ENCODE peak calls at places on chromosomes 6 and 20, in eight cellular contexts. One of them, this sample, is unnamed.

GRCh38 chr6:169536446-169537170 is 165.2 kb downstream of the WDR27 start:
- DNase-seq in NCI-H1092 treated with DMSO at 0.1 percent for 48 hours: no peak
- DNase-seq in activated naive CD4-positive, alpha-beta T cell treated with anti-CD3 and anti-CD28 coated beads for 36 hours: no peak
- DNase-seq in immature natural killer cell: no peak
- DNase-seq in activated gamma-delta T cell treated with anti-CD3 and anti-CD28 coated beads, Interleukin-2, amount 50 U/mL, for 16 hours: no peak
- DNase-seq in endothelial cell: no peak
- DNase-seq in activated CD4-positive, alpha-beta memory T cell treated with anti-CD3 and anti-CD28 coated beads, Interleukin-2, amount 10 ng/mL, durations not matched to agents 7 days and 5 days: no peak
- DNase-seq in AG10803: peak
- DNase-seq in this sample: peak

GRCh38 chr20:57198359-57199072 is 67.9 kb downstream of the BMP7 start:
- DNase-seq in activated CD4-positive, alpha-beta memory T cell treated with anti-CD3 and anti-CD28 coated beads, Interleukin-2, amount 10 ng/mL, durations not matched to agents 7 days and 5 days: no peak
- DNase-seq in AG10803: peak
- DNase-seq in activated naive CD4-positive, alpha-beta T cell treated with anti-CD3 and anti-CD28 coated beads for 36 hours: no peak
- DNase-seq in immature natural killer cell: no peak
- DNase-seq in NCI-H1092 treated with DMSO at 0.1 percent for 48 hours: no peak
- DNase-seq in endothelial cell: no peak
- DNase-seq in activated gamma-delta T cell treated with anti-CD3 and anti-CD28 coated beads, Interleukin-2, amount 50 U/mL, for 16 hours: no peak
- DNase-seq in this sample: no peak

GRCh38 chr6:9405369-9405768 is 970.0 kb upstream of the SLC35B3 start:
- DNase-seq in activated gamma-delta T cell treated with anti-CD3 and anti-CD28 coated beads, Interleukin-2, amount 50 U/mL, for 16 hours: no peak
- DNase-seq in AG10803: peak
- DNase-seq in endothelial cell: no peak
- DNase-seq in activated naive CD4-positive, alpha-beta T cell treated with anti-CD3 and anti-CD28 coated beads for 36 hours: no peak
- DNase-seq in activated CD4-positive, alpha-beta memory T cell treated with anti-CD3 and anti-CD28 coated beads, Interleukin-2, amount 10 ng/mL, durations not matched to agents 7 days and 5 days: no peak
- DNase-seq in immature natural killer cell: no peak
- DNase-seq in NCI-H1092 treated with DMSO at 0.1 percent for 48 hours: no peak
- DNase-seq in this sample: peak

GRCh38 chr20:6599876-6600275 is 167.6 kb upstream of the BMP2 start:
- DNase-seq in NCI-H1092 treated with DMSO at 0.1 percent for 48 hours: no peak
- DNase-seq in activated CD4-positive, alpha-beta memory T cell treated with anti-CD3 and anti-CD28 coated beads, Interleukin-2, amount 10 ng/mL, durations not matched to agents 7 days and 5 days: no peak
- DNase-seq in activated naive CD4-positive, alpha-beta T cell treated with anti-CD3 and anti-CD28 coated beads for 36 hours: no peak
- DNase-seq in immature natural killer cell: no peak
- DNase-seq in AG10803: no peak
- DNase-seq in endothelial cell: no peak
- DNase-seq in activated gamma-delta T cell treated with anti-CD3 and anti-CD28 coated beads, Interleukin-2, amount 50 U/mL, for 16 hours: no peak
- DNase-seq in this sample: peak

GRCh38 chr20:44142416-44142815 is 44.6 kb downstream of the JPH2 start:
- DNase-seq in endothelial cell: no peak
- DNase-seq in AG10803: peak
- DNase-seq in NCI-H1092 treated with DMSO at 0.1 percent for 48 hours: no peak
- DNase-seq in activated gamma-delta T cell treated with anti-CD3 and anti-CD28 coated beads, Interleukin-2, amount 50 U/mL, for 16 hours: no peak
- DNase-seq in activated naive CD4-positive, alpha-beta T cell treated with anti-CD3 and anti-CD28 coated beads for 36 hours: no peak
- DNase-seq in immature natural killer cell: no peak
- DNase-seq in activated CD4-positive, alpha-beta memory T cell treated with anti-CD3 and anti-CD28 coated beads, Interleukin-2, amount 10 ng/mL, durations not matched to agents 7 days and 5 days: no peak
- DNase-seq in this sample: no peak

GRCh38 chr20:61118429-61119224 is 133.4 kb upstream of the CDH4 start:
- DNase-seq in NCI-H1092 treated with DMSO at 0.1 percent for 48 hours: no peak
- DNase-seq in activated gamma-delta T cell treated with anti-CD3 and anti-CD28 coated beads, Interleukin-2, amount 50 U/mL, for 16 hours: no peak
- DNase-seq in endothelial cell: no peak
- DNase-seq in activated naive CD4-positive, alpha-beta T cell treated with anti-CD3 and anti-CD28 coated beads for 36 hours: no peak
- DNase-seq in immature natural killer cell: no peak
- DNase-seq in AG10803: peak
- DNase-seq in activated CD4-positive, alpha-beta memory T cell treated with anti-CD3 and anti-CD28 coated beads, Interleukin-2, amount 10 ng/mL, durations not matched to agents 7 days and 5 days: no peak
- DNase-seq in this sample: no peak

GRCh38 chr6:121760640-121761213 is 325.3 kb downstream of the GJA1 start:
- DNase-seq in immature natural killer cell: no peak
- DNase-seq in activated gamma-delta T cell treated with anti-CD3 and anti-CD28 coated beads, Interleukin-2, amount 50 U/mL, for 16 hours: no peak
- DNase-seq in NCI-H1092 treated with DMSO at 0.1 percent for 48 hours: no peak
- DNase-seq in endothelial cell: no peak
- DNase-seq in activated naive CD4-positive, alpha-beta T cell treated with anti-CD3 and anti-CD28 coated beads for 36 hours: no peak
- DNase-seq in AG10803: no peak
- DNase-seq in activated CD4-positive, alpha-beta memory T cell treated with anti-CD3 and anti-CD28 coated beads, Interleukin-2, amount 10 ng/mL, durations not matched to agents 7 days and 5 days: no peak
- DNase-seq in this sample: no peak

GRCh38 chr6:144544266-144544830 is 259.2 kb downstream of the UTRN start:
- DNase-seq in immature natural killer cell: no peak
- DNase-seq in activated gamma-delta T cell treated with anti-CD3 and anti-CD28 coated beads, Interleukin-2, amount 50 U/mL, for 16 hours: no peak
- DNase-seq in AG10803: no peak
- DNase-seq in NCI-H1092 treated with DMSO at 0.1 percent for 48 hours: no peak
- DNase-seq in endothelial cell: no peak
- DNase-seq in activated naive CD4-positive, alpha-beta T cell treated with anti-CD3 and anti-CD28 coated beads for 36 hours: peak
- DNase-seq in activated CD4-positive, alpha-beta memory T cell treated with anti-CD3 and anti-CD28 coated beads, Interleukin-2, amount 10 ng/mL, durations not matched to agents 7 days and 5 days: no peak
- DNase-seq in this sample: no peak

GRCh38 chr20:37394543-37395410 is 48.8 kb downstream of the SRC start:
- DNase-seq in NCI-H1092 treated with DMSO at 0.1 percent for 48 hours: no peak
- DNase-seq in activated CD4-positive, alpha-beta memory T cell treated with anti-CD3 and anti-CD28 coated beads, Interleukin-2, amount 10 ng/mL, durations not matched to agents 7 days and 5 days: no peak
- DNase-seq in endothelial cell: no peak
- DNase-seq in immature natural killer cell: no peak
- DNase-seq in AG10803: peak
- DNase-seq in activated naive CD4-positive, alpha-beta T cell treated with anti-CD3 and anti-CD28 coated beads for 36 hours: no peak
- DNase-seq in activated gamma-delta T cell treated with anti-CD3 and anti-CD28 coated beads, Interleukin-2, amount 50 U/mL, for 16 hours: no peak
- DNase-seq in this sample: peak

GRCh38 chr6:42758756-42759430 is 13.0 kb upstream of the TBCC start:
- DNase-seq in activated naive CD4-positive, alpha-beta T cell treated with anti-CD3 and anti-CD28 coated beads for 36 hours: no peak
- DNase-seq in endothelial cell: no peak
- DNase-seq in immature natural killer cell: no peak
- DNase-seq in activated gamma-delta T cell treated with anti-CD3 and anti-CD28 coated beads, Interleukin-2, amount 50 U/mL, for 16 hours: no peak
- DNase-seq in AG10803: no peak
- DNase-seq in activated CD4-positive, alpha-beta memory T cell treated with anti-CD3 and anti-CD28 coated beads, Interleukin-2, amount 10 ng/mL, durations not matched to agents 7 days and 5 days: no peak
- DNase-seq in NCI-H1092 treated with DMSO at 0.1 percent for 48 hours: no peak
- DNase-seq in this sample: no peak

GRCh38 chr20:43776691-43777090 is 49.9 kb upstream of the GTSF1L start:
- DNase-seq in AG10803: no peak
- DNase-seq in endothelial cell: no peak
- DNase-seq in activated gamma-delta T cell treated with anti-CD3 and anti-CD28 coated beads, Interleukin-2, amount 50 U/mL, for 16 hours: no peak
- DNase-seq in activated CD4-positive, alpha-beta memory T cell treated with anti-CD3 and anti-CD28 coated beads, Interleukin-2, amount 10 ng/mL, durations not matched to agents 7 days and 5 days: no peak
- DNase-seq in immature natural killer cell: no peak
- DNase-seq in NCI-H1092 treated with DMSO at 0.1 percent for 48 hours: no peak
- DNase-seq in activated naive CD4-positive, alpha-beta T cell treated with anti-CD3 and anti-CD28 coated beads for 36 hours: no peak
- DNase-seq in this sample: no peak

GRCh38 chr6:140073456-140073855 is 699.0 kb upstream of the CITED2 start:
- DNase-seq in activated gamma-delta T cell treated with anti-CD3 and anti-CD28 coated beads, Interleukin-2, amount 50 U/mL, for 16 hours: no peak
- DNase-seq in immature natural killer cell: no peak
- DNase-seq in activated naive CD4-positive, alpha-beta T cell treated with anti-CD3 and anti-CD28 coated beads for 36 hours: no peak
- DNase-seq in activated CD4-positive, alpha-beta memory T cell treated with anti-CD3 and anti-CD28 coated beads, Interleukin-2, amount 10 ng/mL, durations not matched to agents 7 days and 5 days: no peak
- DNase-seq in endothelial cell: no peak
- DNase-seq in AG10803: peak
- DNase-seq in NCI-H1092 treated with DMSO at 0.1 percent for 48 hours: no peak
- DNase-seq in this sample: peak

GRCh38 chr20:15494841-15495240 is 1078.4 kb downstream of the KIF16B start:
- DNase-seq in AG10803: no peak
- DNase-seq in NCI-H1092 treated with DMSO at 0.1 percent for 48 hours: no peak
- DNase-seq in activated CD4-positive, alpha-beta memory T cell treated with anti-CD3 and anti-CD28 coated beads, Interleukin-2, amount 10 ng/mL, durations not matched to agents 7 days and 5 days: no peak
- DNase-seq in immature natural killer cell: no peak
- DNase-seq in activated naive CD4-positive, alpha-beta T cell treated with anti-CD3 and anti-CD28 coated beads for 36 hours: no peak
- DNase-seq in endothelial cell: no peak
- DNase-seq in activated gamma-delta T cell treated with anti-CD3 and anti-CD28 coated beads, Interleukin-2, amount 50 U/mL, for 16 hours: no peak
- DNase-seq in this sample: no peak

GRCh38 chr20:50804453-50805348 is 9.8 kb downstream of the BCAS4 start:
- DNase-seq in immature natural killer cell: peak
- DNase-seq in AG10803: no peak
- DNase-seq in activated CD4-positive, alpha-beta memory T cell treated with anti-CD3 and anti-CD28 coated beads, Interleukin-2, amount 10 ng/mL, durations not matched to agents 7 days and 5 days: no peak
- DNase-seq in NCI-H1092 treated with DMSO at 0.1 percent for 48 hours: no peak
- DNase-seq in activated gamma-delta T cell treated with anti-CD3 and anti-CD28 coated beads, Interleukin-2, amount 50 U/mL, for 16 hours: no peak
- DNase-seq in activated naive CD4-positive, alpha-beta T cell treated with anti-CD3 and anti-CD28 coated beads for 36 hours: peak
- DNase-seq in endothelial cell: no peak
- DNase-seq in this sample: no peak

GRCh38 chr6:2918936-2919335 is 15.8 kb upstream of the SERPINB9 start:
- DNase-seq in activated naive CD4-positive, alpha-beta T cell treated with anti-CD3 and anti-CD28 coated beads for 36 hours: peak
- DNase-seq in activated CD4-positive, alpha-beta memory T cell treated with anti-CD3 and anti-CD28 coated beads, Interleukin-2, amount 10 ng/mL, durations not matched to agents 7 days and 5 days: peak
- DNase-seq in endothelial cell: no peak
- DNase-seq in activated gamma-delta T cell treated with anti-CD3 and anti-CD28 coated beads, Interleukin-2, amount 50 U/mL, for 16 hours: no peak
- DNase-seq in immature natural killer cell: no peak
- DNase-seq in NCI-H1092 treated with DMSO at 0.1 percent for 48 hours: no peak
- DNase-seq in AG10803: no peak
- DNase-seq in this sample: no peak

GRCh38 chr6:170152111-170152926 is 138.6 kb downstream of the DLL1 start:
- DNase-seq in activated naive CD4-positive, alpha-beta T cell treated with anti-CD3 and anti-CD28 coated beads for 36 hours: peak
- DNase-seq in activated gamma-delta T cell treated with anti-CD3 and anti-CD28 coated beads, Interleukin-2, amount 50 U/mL, for 16 hours: no peak
- DNase-seq in NCI-H1092 treated with DMSO at 0.1 percent for 48 hours: peak
- DNase-seq in activated CD4-positive, alpha-beta memory T cell treated with anti-CD3 and anti-CD28 coated beads, Interleukin-2, amount 10 ng/mL, durations not matched to agents 7 days and 5 days: no peak
- DNase-seq in immature natural killer cell: peak
- DNase-seq in AG10803: no peak
- DNase-seq in endothelial cell: peak
- DNase-seq in this sample: peak

GRCh38 chr6:126127662-126128061 is 141.3 kb downstream of the TRMT11 start:
- DNase-seq in activated gamma-delta T cell treated with anti-CD3 and anti-CD28 coated beads, Interleukin-2, amount 50 U/mL, for 16 hours: no peak
- DNase-seq in endothelial cell: no peak
- DNase-seq in NCI-H1092 treated with DMSO at 0.1 percent for 48 hours: peak
- DNase-seq in immature natural killer cell: no peak
- DNase-seq in AG10803: no peak
- DNase-seq in activated naive CD4-positive, alpha-beta T cell treated with anti-CD3 and anti-CD28 coated beads for 36 hours: no peak
- DNase-seq in activated CD4-positive, alpha-beta memory T cell treated with anti-CD3 and anti-CD28 coated beads, Interleukin-2, amount 10 ng/mL, durations not matched to agents 7 days and 5 days: no peak
- DNase-seq in this sample: no peak

GRCh38 chr6:56595490-56596122 is 47.1 kb downstream of the DST start:
- DNase-seq in immature natural killer cell: peak
- DNase-seq in AG10803: peak
- DNase-seq in activated CD4-positive, alpha-beta memory T cell treated with anti-CD3 and anti-CD28 coated beads, Interleukin-2, amount 10 ng/mL, durations not matched to agents 7 days and 5 days: peak
- DNase-seq in NCI-H1092 treated with DMSO at 0.1 percent for 48 hours: peak
- DNase-seq in activated gamma-delta T cell treated with anti-CD3 and anti-CD28 coated beads, Interleukin-2, amount 50 U/mL, for 16 hours: no peak
- DNase-seq in activated naive CD4-positive, alpha-beta T cell treated with anti-CD3 and anti-CD28 coated beads for 36 hours: peak
- DNase-seq in endothelial cell: peak
- DNase-seq in this sample: peak

GRCh38 chr6:33318426-33319073 is 1.0 kb upstream of the ZBTB22 start:
- DNase-seq in activated CD4-positive, alpha-beta memory T cell treated with anti-CD3 and anti-CD28 coated beads, Interleukin-2, amount 10 ng/mL, durations not matched to agents 7 days and 5 days: no peak
- DNase-seq in activated naive CD4-positive, alpha-beta T cell treated with anti-CD3 and anti-CD28 coated beads for 36 hours: no peak
- DNase-seq in NCI-H1092 treated with DMSO at 0.1 percent for 48 hours: no peak
- DNase-seq in AG10803: no peak
- DNase-seq in immature natural killer cell: no peak
- DNase-seq in endothelial cell: no peak
- DNase-seq in activated gamma-delta T cell treated with anti-CD3 and anti-CD28 coated beads, Interleukin-2, amount 50 U/mL, for 16 hours: no peak
- DNase-seq in this sample: no peak

GRCh38 chr20:8187740-8188139 is 55.7 kb downstream of the PLCB1 start:
- DNase-seq in NCI-H1092 treated with DMSO at 0.1 percent for 48 hours: no peak
- DNase-seq in immature natural killer cell: peak
- DNase-seq in activated gamma-delta T cell treated with anti-CD3 and anti-CD28 coated beads, Interleukin-2, amount 50 U/mL, for 16 hours: no peak
- DNase-seq in activated naive CD4-positive, alpha-beta T cell treated with anti-CD3 and anti-CD28 coated beads for 36 hours: no peak
- DNase-seq in activated CD4-positive, alpha-beta memory T cell treated with anti-CD3 and anti-CD28 coated beads, Interleukin-2, amount 10 ng/mL, durations not matched to agents 7 days and 5 days: no peak
- DNase-seq in AG10803: peak
- DNase-seq in endothelial cell: no peak
- DNase-seq in this sample: no peak

GRCh38 chr6:158938811-158939254 is 61.2 kb downstream of the RSPH3 start:
- DNase-seq in activated CD4-positive, alpha-beta memory T cell treated with anti-CD3 and anti-CD28 coated beads, Interleukin-2, amount 10 ng/mL, durations not matched to agents 7 days and 5 days: peak
- DNase-seq in activated naive CD4-positive, alpha-beta T cell treated with anti-CD3 and anti-CD28 coated beads for 36 hours: peak
- DNase-seq in activated gamma-delta T cell treated with anti-CD3 and anti-CD28 coated beads, Interleukin-2, amount 50 U/mL, for 16 hours: no peak
- DNase-seq in immature natural killer cell: no peak
- DNase-seq in endothelial cell: no peak
- DNase-seq in NCI-H1092 treated with DMSO at 0.1 percent for 48 hours: no peak
- DNase-seq in AG10803: peak
- DNase-seq in this sample: peak

GRCh38 chr6:1215023-1215422 is 96.9 kb upstream of the FOXQ1 start:
- DNase-seq in NCI-H1092 treated with DMSO at 0.1 percent for 48 hours: no peak
- DNase-seq in immature natural killer cell: no peak
- DNase-seq in activated CD4-positive, alpha-beta memory T cell treated with anti-CD3 and anti-CD28 coated beads, Interleukin-2, amount 10 ng/mL, durations not matched to agents 7 days and 5 days: no peak
- DNase-seq in endothelial cell: no peak
- DNase-seq in activated naive CD4-positive, alpha-beta T cell treated with anti-CD3 and anti-CD28 coated beads for 36 hours: no peak
- DNase-seq in AG10803: no peak
- DNase-seq in activated gamma-delta T cell treated with anti-CD3 and anti-CD28 coated beads, Interleukin-2, amount 50 U/mL, for 16 hours: no peak
- DNase-seq in this sample: no peak

GRCh38 chr6:139323511-139324445 is 32.0 kb upstream of the TXLNB start:
- DNase-seq in activated CD4-positive, alpha-beta memory T cell treated with anti-CD3 and anti-CD28 coated beads, Interleukin-2, amount 10 ng/mL, durations not matched to agents 7 days and 5 days: peak
- DNase-seq in activated gamma-delta T cell treated with anti-CD3 and anti-CD28 coated beads, Interleukin-2, amount 50 U/mL, for 16 hours: peak
- DNase-seq in AG10803: peak
- DNase-seq in immature natural killer cell: peak
- DNase-seq in NCI-H1092 treated with DMSO at 0.1 percent for 48 hours: no peak
- DNase-seq in endothelial cell: peak
- DNase-seq in activated naive CD4-positive, alpha-beta T cell treated with anti-CD3 and anti-CD28 coated beads for 36 hours: peak
- DNase-seq in this sample: no peak

GRCh38 chr6:150876598-150876997 is 11.1 kb downstream of the MTHFD1L start:
- DNase-seq in endothelial cell: no peak
- DNase-seq in activated CD4-positive, alpha-beta memory T cell treated with anti-CD3 and anti-CD28 coated beads, Interleukin-2, amount 10 ng/mL, durations not matched to agents 7 days and 5 days: no peak
- DNase-seq in NCI-H1092 treated with DMSO at 0.1 percent for 48 hours: peak
- DNase-seq in activated gamma-delta T cell treated with anti-CD3 and anti-CD28 coated beads, Interleukin-2, amount 50 U/mL, for 16 hours: no peak
- DNase-seq in activated naive CD4-positive, alpha-beta T cell treated with anti-CD3 and anti-CD28 coated beads for 36 hours: no peak
- DNase-seq in immature natural killer cell: no peak
- DNase-seq in AG10803: peak
- DNase-seq in this sample: no peak

GRCh38 chr20:23634985-23635767 is 2.6 kb downstream of the CST3 start:
- DNase-seq in NCI-H1092 treated with DMSO at 0.1 percent for 48 hours: no peak
- DNase-seq in immature natural killer cell: no peak
- DNase-seq in activated gamma-delta T cell treated with anti-CD3 and anti-CD28 coated beads, Interleukin-2, amount 50 U/mL, for 16 hours: no peak
- DNase-seq in endothelial cell: no peak
- DNase-seq in AG10803: peak
- DNase-seq in activated naive CD4-positive, alpha-beta T cell treated with anti-CD3 and anti-CD28 coated beads for 36 hours: no peak
- DNase-seq in activated CD4-positive, alpha-beta memory T cell treated with anti-CD3 and anti-CD28 coated beads, Interleukin-2, amount 10 ng/mL, durations not matched to agents 7 days and 5 days: no peak
- DNase-seq in this sample: no peak

GRCh38 chr6:118630067-118630466 is 21.3 kb downstream of the CEP85L start:
- DNase-seq in immature natural killer cell: no peak
- DNase-seq in endothelial cell: no peak
- DNase-seq in NCI-H1092 treated with DMSO at 0.1 percent for 48 hours: no peak
- DNase-seq in AG10803: no peak
- DNase-seq in activated CD4-positive, alpha-beta memory T cell treated with anti-CD3 and anti-CD28 coated beads, Interleukin-2, amount 10 ng/mL, durations not matched to agents 7 days and 5 days: no peak
- DNase-seq in activated naive CD4-positive, alpha-beta T cell treated with anti-CD3 and anti-CD28 coated beads for 36 hours: no peak
- DNase-seq in activated gamma-delta T cell treated with anti-CD3 and anti-CD28 coated beads, Interleukin-2, amount 50 U/mL, for 16 hours: no peak
- DNase-seq in this sample: no peak

GRCh38 chr6:87944541-87944954 is 103.1 kb upstream of the SPACA1 start:
- DNase-seq in endothelial cell: no peak
- DNase-seq in activated CD4-positive, alpha-beta memory T cell treated with anti-CD3 and anti-CD28 coated beads, Interleukin-2, amount 10 ng/mL, durations not matched to agents 7 days and 5 days: no peak
- DNase-seq in activated gamma-delta T cell treated with anti-CD3 and anti-CD28 coated beads, Interleukin-2, amount 50 U/mL, for 16 hours: no peak
- DNase-seq in activated naive CD4-positive, alpha-beta T cell treated with anti-CD3 and anti-CD28 coated beads for 36 hours: no peak
- DNase-seq in NCI-H1092 treated with DMSO at 0.1 percent for 48 hours: no peak
- DNase-seq in immature natural killer cell: no peak
- DNase-seq in AG10803: peak
- DNase-seq in this sample: peak

GRCh38 chr6:4817551-4817950 is 41.3 kb downstream of the CDYL start:
- DNase-seq in AG10803: peak
- DNase-seq in immature natural killer cell: no peak
- DNase-seq in NCI-H1092 treated with DMSO at 0.1 percent for 48 hours: no peak
- DNase-seq in endothelial cell: no peak
- DNase-seq in activated gamma-delta T cell treated with anti-CD3 and anti-CD28 coated beads, Interleukin-2, amount 50 U/mL, for 16 hours: no peak
- DNase-seq in activated naive CD4-positive, alpha-beta T cell treated with anti-CD3 and anti-CD28 coated beads for 36 hours: no peak
- DNase-seq in activated CD4-positive, alpha-beta memory T cell treated with anti-CD3 and anti-CD28 coated beads, Interleukin-2, amount 10 ng/mL, durations not matched to agents 7 days and 5 days: no peak
- DNase-seq in this sample: no peak

GRCh38 chr20:62165762-62166399 is 16.9 kb upstream of the MTG2 start:
- DNase-seq in activated CD4-positive, alpha-beta memory T cell treated with anti-CD3 and anti-CD28 coated beads, Interleukin-2, amount 10 ng/mL, durations not matched to agents 7 days and 5 days: no peak
- DNase-seq in endothelial cell: no peak
- DNase-seq in AG10803: no peak
- DNase-seq in activated naive CD4-positive, alpha-beta T cell treated with anti-CD3 and anti-CD28 coated beads for 36 hours: no peak
- DNase-seq in immature natural killer cell: no peak
- DNase-seq in activated gamma-delta T cell treated with anti-CD3 and anti-CD28 coated beads, Interleukin-2, amount 50 U/mL, for 16 hours: no peak
- DNase-seq in NCI-H1092 treated with DMSO at 0.1 percent for 48 hours: no peak
- DNase-seq in this sample: no peak

GRCh38 chr6:15662246-15663056 is at the start of gene DTNBP1:
- DNase-seq in NCI-H1092 treated with DMSO at 0.1 percent for 48 hours: peak
- DNase-seq in activated gamma-delta T cell treated with anti-CD3 and anti-CD28 coated beads, Interleukin-2, amount 50 U/mL, for 16 hours: peak
- DNase-seq in AG10803: peak
- DNase-seq in immature natural killer cell: peak
- DNase-seq in endothelial cell: peak
- DNase-seq in activated naive CD4-positive, alpha-beta T cell treated with anti-CD3 and anti-CD28 coated beads for 36 hours: peak
- DNase-seq in activated CD4-positive, alpha-beta memory T cell treated with anti-CD3 and anti-CD28 coated beads, Interleukin-2, amount 10 ng/mL, durations not matched to agents 7 days and 5 days: peak
- DNase-seq in this sample: peak

GRCh38 chr6:129929433-129929832 is 68.3 kb upstream of the TMEM244 start:
- DNase-seq in activated CD4-positive, alpha-beta memory T cell treated with anti-CD3 and anti-CD28 coated beads, Interleukin-2, amount 10 ng/mL, durations not matched to agents 7 days and 5 days: no peak
- DNase-seq in activated naive CD4-positive, alpha-beta T cell treated with anti-CD3 and anti-CD28 coated beads for 36 hours: no peak
- DNase-seq in immature natural killer cell: no peak
- DNase-seq in endothelial cell: no peak
- DNase-seq in NCI-H1092 treated with DMSO at 0.1 percent for 48 hours: no peak
- DNase-seq in AG10803: peak
- DNase-seq in activated gamma-delta T cell treated with anti-CD3 and anti-CD28 coated beads, Interleukin-2, amount 50 U/mL, for 16 hours: no peak
- DNase-seq in this sample: peak

GRCh38 chr20:41307021-41307420 is 10.5 kb downstream of the ZHX3 start:
- DNase-seq in NCI-H1092 treated with DMSO at 0.1 percent for 48 hours: no peak
- DNase-seq in activated gamma-delta T cell treated with anti-CD3 and anti-CD28 coated beads, Interleukin-2, amount 50 U/mL, for 16 hours: no peak
- DNase-seq in activated naive CD4-positive, alpha-beta T cell treated with anti-CD3 and anti-CD28 coated beads for 36 hours: no peak
- DNase-seq in AG10803: no peak
- DNase-seq in immature natural killer cell: no peak
- DNase-seq in activated CD4-positive, alpha-beta memory T cell treated with anti-CD3 and anti-CD28 coated beads, Interleukin-2, amount 10 ng/mL, durations not matched to agents 7 days and 5 days: no peak
- DNase-seq in endothelial cell: no peak
- DNase-seq in this sample: no peak

GRCh38 chr6:170287371-170287876 is 3.5 kb downstream of the DLL1 start:
- DNase-seq in activated naive CD4-positive, alpha-beta T cell treated with anti-CD3 and anti-CD28 coated beads for 36 hours: no peak
- DNase-seq in endothelial cell: no peak
- DNase-seq in immature natural killer cell: no peak
- DNase-seq in activated gamma-delta T cell treated with anti-CD3 and anti-CD28 coated beads, Interleukin-2, amount 50 U/mL, for 16 hours: no peak
- DNase-seq in activated CD4-positive, alpha-beta memory T cell treated with anti-CD3 and anti-CD28 coated beads, Interleukin-2, amount 10 ng/mL, durations not matched to agents 7 days and 5 days: no peak
- DNase-seq in AG10803: no peak
- DNase-seq in NCI-H1092 treated with DMSO at 0.1 percent for 48 hours: no peak
- DNase-seq in this sample: no peak

GRCh38 chr6:41125282-41125681 is 28.9 kb downstream of the TREML1 start:
- DNase-seq in immature natural killer cell: no peak
- DNase-seq in NCI-H1092 treated with DMSO at 0.1 percent for 48 hours: no peak
- DNase-seq in activated CD4-positive, alpha-beta memory T cell treated with anti-CD3 and anti-CD28 coated beads, Interleukin-2, amount 10 ng/mL, durations not matched to agents 7 days and 5 days: no peak
- DNase-seq in activated naive CD4-positive, alpha-beta T cell treated with anti-CD3 and anti-CD28 coated beads for 36 hours: no peak
- DNase-seq in activated gamma-delta T cell treated with anti-CD3 and anti-CD28 coated beads, Interleukin-2, amount 50 U/mL, for 16 hours: no peak
- DNase-seq in AG10803: no peak
- DNase-seq in endothelial cell: no peak
- DNase-seq in this sample: no peak